ENCODE peak calls at places on chromosomes 6 and 20, in ten cellular contexts. D is prostate gland; L is activated T-cell treated with anti-CD3 and anti-CD28 coated beads for 1 hour; J is activated CD4-positive, CD25-positive, alpha-beta regulatory T cell; Q is non-pigmented ciliary epithelial cell; E is AG10803; S is HL-60; B is left kidney; A is A549; U is stomach. Y is an unnamed sample.

GRCh38 chr20:23528867-23529431 is 38.0 kb downstream of the CST8 start:
- DNase-seq in D (no peak), L (no peak), J (no peak), Q (no peak), E (no peak), S (no peak), B (no peak), A (no peak), U (no peak), Y (no peak)

GRCh38 chr6:6455272-6455671 is 133.2 kb upstream of the LY86 start:
- DNase-seq in D (no peak), L (no peak), J (no peak), Q (no peak), E (no peak), S (no peak), B (no peak), A (no peak), U (no peak), Y (no peak)

GRCh38 chr20:23490817-23491216 is at the start of gene CST8:
- DNase-seq in D (no peak), L (no peak), J (no peak), Q (no peak), E (no peak), S (no peak), B (no peak), A (no peak), U (no peak), Y (no peak)

GRCh38 chr6:113414511-113414910 is 442.6 kb upstream of the MARCKS start:
- DNase-seq in D (peak), L (no peak), J (no peak), Q (peak), E (peak), S (no peak), B (peak), A (peak), U (peak), Y (peak)

GRCh38 chr6:73566954-73567591 is 46.2 kb upstream of the EEF1A1 start:
- DNase-seq in D (no peak), L (no peak), J (no peak), Q (no peak), E (peak), S (peak), B (peak), A (peak), U (peak), Y (no peak)

GRCh38 chr6:12138377-12138776 is 126.3 kb downstream of the HIVEP1 start:
- DNase-seq in D (no peak), L (peak), J (peak), Q (no peak), E (no peak), S (no peak), B (no peak), A (no peak), U (no peak), Y (no peak)

GRCh38 chr6:145454006-145454405 is 281.3 kb downstream of the EPM2A start:
- DNase-seq in D (no peak), L (no peak), J (no peak), Q (no peak), E (no peak), S (no peak), B (no peak), A (no peak), U (no peak), Y (no peak)

GRCh38 chr20:63810730-63811490 is 20.2 kb downstream of the ZBTB46 start:
- DNase-seq in D (no peak), L (no peak), J (no peak), Q (no peak), E (no peak), S (no peak), B (peak), A (no peak), U (no peak), Y (no peak)

GRCh38 chr6:36660771-36661471 is 17.6 kb upstream of the CDKN1A start:
- DNase-seq in D (no peak), L (no peak), J (no peak), Q (no peak), E (no peak), S (no peak), B (peak), A (no peak), U (peak), Y (peak)

GRCh38 chr20:32562495-32562911 is 22.6 kb downstream of the NOL4L start:
- DNase-seq in D (no peak), L (no peak), J (no peak), Q (no peak), E (no peak), S (no peak), B (peak), A (no peak), U (no peak), Y (no peak)